ENCODE peak calls at places on chromosomes 13 and 19, in four cellular contexts. One of them, this sample, is unnamed.

GRCh38 chr19:32976223-32976805 is 4.3 kb downstream of the FAAP24 start:
- DNase-seq in astrocyte of the spinal cord: peak; percentile 73
- DNase-seq in GM13976: peak; percentile 62
- DNase-seq in NCI-H1930: peak; percentile 64
- DNase-seq in this sample: peak; percentile 83

GRCh38 chr19:44677019-44677809 is 5.9 kb downstream of the CEACAM19 start:
- DNase-seq in NCI-H1930: no peak
- DNase-seq in GM13976: no peak
- DNase-seq in astrocyte of the spinal cord: peak; percentile 61
- DNase-seq in this sample: peak; percentile 55

GRCh38 chr19:32876236-32876918 is 6.8 kb upstream of the SLC7A9 start:
- DNase-seq in astrocyte of the spinal cord: no peak
- DNase-seq in GM13976: no peak
- DNase-seq in NCI-H1930: no peak
- DNase-seq in this sample: no peak

GRCh38 chr19:54795763-54796162 is 7.6 kb upstream of the KIR2DL4 start:
- DNase-seq in GM13976: no peak
- DNase-seq in astrocyte of the spinal cord: no peak
- DNase-seq in NCI-H1930: no peak
- DNase-seq in this sample: no peak

GRCh38 chr13:78586706-78587105 is 16.6 kb downstream of the POU4F1 start:
- DNase-seq in GM13976: no peak
- DNase-seq in astrocyte of the spinal cord: no peak
- DNase-seq in NCI-H1930: no peak
- DNase-seq in this sample: no peak

GRCh38 chr13:99655351-99656091 is 154.2 kb downstream of the TM9SF2 start:
- DNase-seq in astrocyte of the spinal cord: peak; percentile 58
- DNase-seq in GM13976: no peak
- DNase-seq in NCI-H1930: no peak
- DNase-seq in this sample: peak; percentile 74

GRCh38 chr13:83215627-83216026 is 666.6 kb downstream of the SLITRK1 start:
- DNase-seq in astrocyte of the spinal cord: peak; percentile 67
- DNase-seq in GM13976: no peak
- DNase-seq in NCI-H1930: no peak
- DNase-seq in this sample: peak; percentile 80

GRCh38 chr13:56424246-56424645 is 716.5 kb upstream of the PRR20A start:
- DNase-seq in GM13976: no peak
- DNase-seq in astrocyte of the spinal cord: no peak
- DNase-seq in NCI-H1930: no peak
- DNase-seq in this sample: no peak

GRCh38 chr19:40802300-40803169 is 3.5 kb downstream of the EGLN2 start:
- DNase-seq in NCI-H1930: no peak
- DNase-seq in astrocyte of the spinal cord: no peak
- DNase-seq in GM13976: no peak
- DNase-seq in this sample: no peak

GRCh38 chr19:8138201-8138600 is 11.2 kb downstream of the FBN3 start:
- DNase-seq in NCI-H1930: no peak
- DNase-seq in GM13976: no peak
- DNase-seq in astrocyte of the spinal cord: no peak
- DNase-seq in this sample: no peak

GRCh38 chr13:97753269-97753668 is 200.2 kb upstream of the IPO5 start:
- DNase-seq in GM13976: no peak
- DNase-seq in NCI-H1930: no peak
- DNase-seq in astrocyte of the spinal cord: no peak
- DNase-seq in this sample: no peak

GRCh38 chr19:43809762-43810696 is 7.8 kb upstream of the LYPD5 start:
- DNase-seq in astrocyte of the spinal cord: peak; percentile 67
- DNase-seq in NCI-H1930: peak; percentile 24
- DNase-seq in GM13976: peak; percentile 58
- DNase-seq in this sample: peak; percentile 79

GRCh38 chr13:30037766-30038165 is 187.3 kb upstream of the UBL3 start:
- DNase-seq in GM13976: no peak
- DNase-seq in astrocyte of the spinal cord: peak; percentile 70
- DNase-seq in NCI-H1930: no peak
- DNase-seq in this sample: peak; percentile 12

GRCh38 chr19:12882589-12882988 is 1.3 kb upstream of the DNASE2 start:
- DNase-seq in GM13976: no peak
- DNase-seq in astrocyte of the spinal cord: no peak
- DNase-seq in NCI-H1930: no peak
- DNase-seq in this sample: no peak